ENCODE peak calls at places on chromosome 18, in ten cellular contexts. One of them, this sample, is unnamed. For H3K27me3 and H3K4me1, the result is how much of the 10 kb centered on the place peaks cover.

GRCh38 chr18:78630356-78630755 is 349.3 kb upstream of the SALL3 start:
- DNase-seq in PC-9: no peak
- DNase-seq in MM.1S: no peak
- DNase-seq in psoas muscle: no peak
- DNase-seq in breast epithelium: no peak
- DNase-seq in transverse colon: no peak
- DNase-seq in heart left ventricle: no peak
- DNase-seq in left lung: no peak
- DNase-seq in body of pancreas: no peak
- DNase-seq in heart right ventricle: no peak
- DNase-seq in this sample: peak

GRCh38 chr18:79570266-79571201 is 109.1 kb upstream of the CTDP1 start:
- DNase-seq in transverse colon: peak
- DNase-seq in left lung: peak
- DNase-seq in heart right ventricle: no peak
- DNase-seq in PC-9: no peak
- DNase-seq in breast epithelium: peak
- DNase-seq in psoas muscle: no peak
- DNase-seq in MM.1S: no peak
- DNase-seq in heart left ventricle: peak
- DNase-seq in body of pancreas: peak
- DNase-seq in this sample: peak

GRCh38 chr18:31487251-31488015 is 10.5 kb upstream of the DSG2 start:
- DNase-seq in transverse colon: no peak
- DNase-seq in left lung: no peak
- DNase-seq in breast epithelium: no peak
- DNase-seq in heart right ventricle: no peak
- DNase-seq in PC-9: peak
- DNase-seq in heart left ventricle: no peak
- DNase-seq in MM.1S: no peak
- DNase-seq in body of pancreas: no peak
- DNase-seq in psoas muscle: no peak
- DNase-seq in this sample: no peak

GRCh38 chr18:49340446-49340845 is 120.0 kb downstream of the DYM start:
- DNase-seq in heart right ventricle: no peak
- DNase-seq in breast epithelium: no peak
- DNase-seq in psoas muscle: no peak
- DNase-seq in transverse colon: no peak
- DNase-seq in PC-9: no peak
- DNase-seq in left lung: no peak
- DNase-seq in MM.1S: no peak
- DNase-seq in heart left ventricle: no peak
- DNase-seq in body of pancreas: no peak
- DNase-seq in this sample: no peak

GRCh38 chr18:2240311-2240705 is 331.0 kb downstream of the METTL4 start:
- DNase-seq in psoas muscle: no peak
- DNase-seq in breast epithelium: no peak
- DNase-seq in left lung: no peak
- DNase-seq in body of pancreas: no peak
- DNase-seq in MM.1S: no peak
- DNase-seq in transverse colon: no peak
- DNase-seq in heart right ventricle: no peak
- DNase-seq in heart left ventricle: no peak
- DNase-seq in PC-9: no peak
- DNase-seq in this sample: no peak

GRCh38 chr18:43393174-43393573 is 115.9 kb upstream of the SYT4 start:
- DNase-seq in breast epithelium: no peak
- DNase-seq in left lung: no peak
- DNase-seq in heart left ventricle: no peak
- DNase-seq in heart right ventricle: no peak
- DNase-seq in psoas muscle: no peak
- DNase-seq in transverse colon: no peak
- DNase-seq in body of pancreas: no peak
- DNase-seq in PC-9: no peak
- DNase-seq in MM.1S: peak
- DNase-seq in this sample: no peak

GRCh38 chr18:65869527-65869926 is 118.7 kb downstream of the CDH7 start:
- DNase-seq in body of pancreas: no peak
- DNase-seq in MM.1S: no peak
- DNase-seq in transverse colon: no peak
- DNase-seq in breast epithelium: no peak
- DNase-seq in heart left ventricle: no peak
- DNase-seq in psoas muscle: no peak
- DNase-seq in left lung: no peak
- DNase-seq in PC-9: no peak
- DNase-seq in heart right ventricle: no peak
- DNase-seq in this sample: no peak

GRCh38 chr18:34976899-34977786 is 64.1 kb upstream of the MAPRE2 start:
- DNase-seq in heart right ventricle: peak
- DNase-seq in breast epithelium: peak
- DNase-seq in transverse colon: peak
- DNase-seq in left lung: peak
- DNase-seq in heart left ventricle: peak
- DNase-seq in PC-9: peak
- DNase-seq in MM.1S: peak
- DNase-seq in psoas muscle: peak
- DNase-seq in body of pancreas: peak
- DNase-seq in this sample: peak

GRCh38 chr18:39835303-39836030 is 2119.6 kb upstream of the PIK3C3 start:
- DNase-seq in transverse colon: no peak
- DNase-seq in PC-9: no peak
- DNase-seq in MM.1S: no peak
- DNase-seq in body of pancreas: no peak
- DNase-seq in psoas muscle: no peak
- DNase-seq in heart right ventricle: no peak
- DNase-seq in breast epithelium: no peak
- DNase-seq in heart left ventricle: no peak
- DNase-seq in left lung: no peak
- DNase-seq in this sample: no peak

GRCh38 chr18:2655954-2656236 is 369 bp downstream of the SMCHD1 start:
- DNase-seq in transverse colon: no peak
- DNase-seq in PC-9: no peak
- DNase-seq in breast epithelium: no peak
- DNase-seq in MM.1S: no peak
- DNase-seq in psoas muscle: peak
- DNase-seq in left lung: no peak
- DNase-seq in heart right ventricle: no peak
- DNase-seq in body of pancreas: no peak
- DNase-seq in heart left ventricle: no peak
- DNase-seq in this sample: peak

GRCh38 chr18:41767960-41768359 is 187.1 kb upstream of the PIK3C3 start:
- DNase-seq in body of pancreas: no peak
- DNase-seq in left lung: no peak
- DNase-seq in MM.1S: no peak
- DNase-seq in PC-9: peak
- DNase-seq in breast epithelium: no peak
- DNase-seq in psoas muscle: no peak
- DNase-seq in heart right ventricle: no peak
- DNase-seq in transverse colon: no peak
- DNase-seq in heart left ventricle: no peak
- DNase-seq in this sample: no peak

GRCh38 chr18:11178951-11179549 is 29.7 kb upstream of the PIEZO2 start:
- DNase-seq in heart left ventricle: peak
- DNase-seq in left lung: peak
- DNase-seq in heart right ventricle: peak
- DNase-seq in MM.1S: no peak
- DNase-seq in PC-9: no peak
- DNase-seq in transverse colon: no peak
- DNase-seq in psoas muscle: peak
- DNase-seq in body of pancreas: no peak
- DNase-seq in breast epithelium: peak
- DNase-seq in this sample: peak

GRCh38 chr18:51300912-51301311 is 103.4 kb upstream of the MEX3C start:
- DNase-seq in left lung: no peak
- DNase-seq in breast epithelium: no peak
- DNase-seq in psoas muscle: no peak
- DNase-seq in body of pancreas: no peak
- DNase-seq in heart left ventricle: no peak
- DNase-seq in heart right ventricle: no peak
- DNase-seq in PC-9: no peak
- DNase-seq in transverse colon: no peak
- DNase-seq in MM.1S: no peak
- DNase-seq in this sample: no peak

GRCh38 chr18:24049142-24049541 is 34.6 kb downstream of the TTC39C start:
- DNase-seq in PC-9: no peak
- DNase-seq in psoas muscle: no peak
- DNase-seq in heart left ventricle: no peak
- DNase-seq in left lung: no peak
- DNase-seq in body of pancreas: no peak
- DNase-seq in heart right ventricle: no peak
- DNase-seq in transverse colon: no peak
- DNase-seq in MM.1S: no peak
- DNase-seq in breast epithelium: no peak
- DNase-seq in this sample: no peak

GRCh38 chr18:21341141-21341540 is 99.1 kb downstream of the GREB1L start:
- DNase-seq in MM.1S: no peak
- DNase-seq in heart right ventricle: no peak
- DNase-seq in left lung: no peak
- DNase-seq in breast epithelium: no peak
- DNase-seq in transverse colon: no peak
- DNase-seq in body of pancreas: no peak
- DNase-seq in psoas muscle: no peak
- DNase-seq in PC-9: peak
- DNase-seq in heart left ventricle: no peak
- DNase-seq in this sample: no peak

DNA sequence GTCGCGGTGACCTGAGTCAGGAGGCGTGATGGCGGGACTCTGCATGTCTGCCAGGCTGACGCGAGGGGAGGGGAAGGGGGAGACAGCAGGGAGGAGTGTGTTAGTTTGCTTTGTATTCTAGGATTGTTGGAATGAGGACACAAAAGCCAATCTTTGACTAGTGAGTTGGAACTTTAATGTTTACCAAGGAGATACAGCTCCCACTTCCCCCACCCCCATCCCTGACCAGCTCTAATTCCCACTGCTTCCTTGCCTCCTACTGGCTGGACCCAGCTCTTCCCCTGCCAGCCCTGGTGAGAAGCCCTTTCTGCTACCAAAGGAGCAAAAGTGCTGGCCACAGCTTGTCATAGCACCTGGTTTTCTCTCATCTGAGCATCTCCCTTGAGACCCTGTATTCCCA is 84.5 kb downstream of the CELF4 start:
- DNase-seq in body of pancreas: no peak
- DNase-seq in left lung: no peak
- DNase-seq in psoas muscle: no peak
- DNase-seq in PC-9: no peak
- DNase-seq in transverse colon: no peak
- DNase-seq in MM.1S: no peak
- DNase-seq in breast epithelium: no peak
- DNase-seq in heart right ventricle: no peak
- DNase-seq in heart left ventricle: no peak
- DNase-seq in this sample: no peak
- H3K27me3 ChIP-seq in body of pancreas: under half
- H3K27me3 ChIP-seq in left lung: half or more
- H3K27me3 ChIP-seq in psoas muscle: under half
- H3K27me3 ChIP-seq in PC-9: under half
- H3K27me3 ChIP-seq in transverse colon: under half
- H3K27me3 ChIP-seq in MM.1S: under half
- H3K27me3 ChIP-seq in breast epithelium: under half
- H3K27me3 ChIP-seq in heart right ventricle: under half
- H3K27me3 ChIP-seq in heart left ventricle: under half
- H3K27me3 ChIP-seq in this sample: half or more

GRCh38 chr18:62447652-62448051 is 75.2 kb upstream of the ZCCHC2 start:
- DNase-seq in heart right ventricle: no peak
- DNase-seq in left lung: no peak
- DNase-seq in psoas muscle: no peak
- DNase-seq in heart left ventricle: no peak
- DNase-seq in breast epithelium: no peak
- DNase-seq in transverse colon: no peak
- DNase-seq in body of pancreas: no peak
- DNase-seq in PC-9: no peak
- DNase-seq in MM.1S: no peak
- DNase-seq in this sample: no peak

GRCh38 chr18:62448426-62448825 is 74.4 kb upstream of the ZCCHC2 start:
- DNase-seq in heart left ventricle: no peak
- DNase-seq in transverse colon: no peak
- DNase-seq in PC-9: no peak
- DNase-seq in body of pancreas: no peak
- DNase-seq in breast epithelium: no peak
- DNase-seq in left lung: no peak
- DNase-seq in psoas muscle: no peak
- DNase-seq in heart right ventricle: no peak
- DNase-seq in MM.1S: no peak
- DNase-seq in this sample: no peak

GRCh38 chr18:62450175-62450545 is 72.7 kb upstream of the ZCCHC2 start:
- DNase-seq in psoas muscle: no peak
- DNase-seq in MM.1S: no peak
- DNase-seq in body of pancreas: no peak
- DNase-seq in heart right ventricle: no peak
- DNase-seq in left lung: no peak
- DNase-seq in PC-9: no peak
- DNase-seq in breast epithelium: no peak
- DNase-seq in transverse colon: no peak
- DNase-seq in heart left ventricle: no peak
- DNase-seq in this sample: no peak

GRCh38 chr18:62450546-62451395 is 72.1 kb upstream of the ZCCHC2 start:
- DNase-seq in left lung: peak
- DNase-seq in heart right ventricle: peak
- DNase-seq in body of pancreas: peak
- DNase-seq in transverse colon: no peak
- DNase-seq in PC-9: peak
- DNase-seq in psoas muscle: peak
- DNase-seq in breast epithelium: peak
- DNase-seq in heart left ventricle: peak
- DNase-seq in MM.1S: no peak
- DNase-seq in this sample: peak

GRCh38 chr18:62449490-62450104 is 73.2 kb upstream of the ZCCHC2 start:
- DNase-seq in left lung: no peak
- DNase-seq in transverse colon: no peak
- DNase-seq in MM.1S: no peak
- DNase-seq in heart left ventricle: no peak
- DNase-seq in PC-9: no peak
- DNase-seq in heart right ventricle: no peak
- DNase-seq in breast epithelium: no peak
- DNase-seq in psoas muscle: no peak
- DNase-seq in body of pancreas: no peak
- DNase-seq in this sample: no peak
- H3K4me1 ChIP-seq in left lung: under half
- H3K4me1 ChIP-seq in transverse colon: under half
- H3K4me1 ChIP-seq in MM.1S: under half
- H3K4me1 ChIP-seq in heart left ventricle: under half
- H3K4me1 ChIP-seq in PC-9: half or more
- H3K4me1 ChIP-seq in heart right ventricle: under half
- H3K4me1 ChIP-seq in breast epithelium: under half
- H3K4me1 ChIP-seq in psoas muscle: under half
- H3K4me1 ChIP-seq in body of pancreas: under half
- H3K4me1 ChIP-seq in this sample: under half

GRCh38 chr18:77000527-77000926 is 132.1 kb downstream of the MBP start:
- DNase-seq in PC-9: peak
- DNase-seq in MM.1S: peak
- DNase-seq in transverse colon: peak
- DNase-seq in body of pancreas: peak
- DNase-seq in breast epithelium: peak
- DNase-seq in heart left ventricle: peak
- DNase-seq in psoas muscle: peak
- DNase-seq in heart right ventricle: peak
- DNase-seq in left lung: no peak
- DNase-seq in this sample: no peak
- TF ChIP-seq CTCF in PC-9: peak
- TF ChIP-seq CTCF in MM.1S: peak
- TF ChIP-seq CTCF in transverse colon: peak
- TF ChIP-seq CTCF in body of pancreas: peak
- TF ChIP-seq CTCF in breast epithelium: peak
- TF ChIP-seq CTCF in heart left ventricle: peak
- TF ChIP-seq CTCF in psoas muscle: peak
- TF ChIP-seq CTCF in heart right ventricle: peak
- TF ChIP-seq CTCF in left lung: peak
- TF ChIP-seq CTCF in this sample: peak

GRCh38 chr18:12518832-12519534 is 111.3 kb downstream of the PRELID3A start:
- DNase-seq in psoas muscle: no peak
- DNase-seq in heart left ventricle: no peak
- DNase-seq in left lung: no peak
- DNase-seq in transverse colon: no peak
- DNase-seq in breast epithelium: no peak
- DNase-seq in body of pancreas: no peak
- DNase-seq in PC-9: no peak
- DNase-seq in heart right ventricle: no peak
- DNase-seq in MM.1S: no peak
- DNase-seq in this sample: no peak
- H3K27me3 ChIP-seq in psoas muscle: under half
- H3K27me3 ChIP-seq in heart left ventricle: under half
- H3K27me3 ChIP-seq in left lung: under half
- H3K27me3 ChIP-seq in transverse colon: under half
- H3K27me3 ChIP-seq in breast epithelium: under half
- H3K27me3 ChIP-seq in body of pancreas: under half
- H3K27me3 ChIP-seq in PC-9: under half
- H3K27me3 ChIP-seq in heart right ventricle: under half
- H3K27me3 ChIP-seq in MM.1S: under half
- H3K27me3 ChIP-seq in this sample: under half

This sample was measured in tibial artery.